ENCODE peak calls at places on chromosomes 7 and 10, in five cellular contexts. Z is astrocyte, G is mesenchymal stem cell, B is OCI-LY7, W is GM23248. F is an unnamed sample.

GRCh38 chr10:70523549-70523948 is 45.0 kb downstream of the PALD1 start:
- DNase-seq in Z (no peak), G (no peak), B (no peak), W (no peak), F (no peak)

GRCh38 chr10:73817826-73818225 is 6.4 kb upstream of the NDST2 start:
- DNase-seq in Z (no peak), G (no peak), B (no peak), W (no peak), F (no peak)

GRCh38 chr10:128026620-128027281 is 99.5 kb downstream of the MKI67 start:
- DNase-seq in Z (no peak), G (no peak), B (no peak), W (no peak), F (no peak)

GRCh38 chr7:44286618-44287487 is 38.5 kb downstream of the CAMK2B start:
- DNase-seq in Z (no peak), G (no peak), B (no peak), W (no peak), F (no peak)

GRCh38 chr7:112116894-112117293 is 89.3 kb downstream of the DOCK4 start:
- DNase-seq in Z (no peak), G (no peak), B (no peak), W (no peak), F (no peak)

GRCh38 chr10:30462513-30462912 is 28.5 kb downstream of the MAP3K8 start:
- DNase-seq in Z (no peak), G (no peak), B (no peak), W (no peak), F (no peak)

GRCh38 chr7:68564741-68565140 is 1033.5 kb upstream of the AUTS2 start:
- DNase-seq in Z (peak), G (no peak), B (no peak), W (no peak), F (no peak)

GRCh38 chr10:102395677-102396197 is at the start of gene NFKB2:
- DNase-seq in Z (no peak), G (no peak), B (peak), W (peak), F (no peak)

GRCh38 chr10:132630156-132630555 is 92.6 kb downstream of the INPP5A start:
- DNase-seq in Z (no peak), G (no peak), B (no peak), W (no peak), F (no peak)

GRCh38 chr7:79806161-79806734 is 328.4 kb upstream of the GNAI1 start:
- DNase-seq in Z (no peak), G (peak), B (no peak), W (peak), F (peak)

DNA sequence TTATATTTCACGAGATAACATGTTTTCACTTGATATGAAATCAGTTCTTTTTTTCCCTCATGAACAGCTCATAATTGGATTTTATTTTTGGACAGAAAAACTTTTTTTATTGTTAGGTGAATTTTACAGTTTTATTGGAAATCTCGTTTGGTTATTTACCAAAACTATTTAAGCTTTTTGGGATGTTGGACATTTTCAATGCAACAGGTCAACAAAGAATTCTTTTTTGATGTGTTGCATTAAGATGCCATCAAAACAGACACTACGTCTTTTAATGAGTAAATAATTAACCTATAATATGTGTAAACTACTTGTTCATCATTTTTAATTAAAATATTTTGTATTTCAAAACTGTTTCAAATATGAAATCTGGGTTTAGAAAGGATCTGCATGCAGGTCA is 5.3 kb downstream of the KMT2E start:
- DNase-seq in Z (no peak), G (no peak), B (no peak), W (no peak), F (no peak)
- H3K4me3 ChIP-seq in Z (no peak), G (peak), B (peak), W (no peak), F (no peak)

GRCh38 chr7:19111474-19112143 is 5.8 kb downstream of the TWIST1 start:
- DNase-seq in Z (no peak), G (no peak), B (no peak), W (peak), F (no peak)
- H3K4me2 ChIP-seq in Z (peak), G (no peak), B (no peak), W (peak), F (no peak)

DNA sequence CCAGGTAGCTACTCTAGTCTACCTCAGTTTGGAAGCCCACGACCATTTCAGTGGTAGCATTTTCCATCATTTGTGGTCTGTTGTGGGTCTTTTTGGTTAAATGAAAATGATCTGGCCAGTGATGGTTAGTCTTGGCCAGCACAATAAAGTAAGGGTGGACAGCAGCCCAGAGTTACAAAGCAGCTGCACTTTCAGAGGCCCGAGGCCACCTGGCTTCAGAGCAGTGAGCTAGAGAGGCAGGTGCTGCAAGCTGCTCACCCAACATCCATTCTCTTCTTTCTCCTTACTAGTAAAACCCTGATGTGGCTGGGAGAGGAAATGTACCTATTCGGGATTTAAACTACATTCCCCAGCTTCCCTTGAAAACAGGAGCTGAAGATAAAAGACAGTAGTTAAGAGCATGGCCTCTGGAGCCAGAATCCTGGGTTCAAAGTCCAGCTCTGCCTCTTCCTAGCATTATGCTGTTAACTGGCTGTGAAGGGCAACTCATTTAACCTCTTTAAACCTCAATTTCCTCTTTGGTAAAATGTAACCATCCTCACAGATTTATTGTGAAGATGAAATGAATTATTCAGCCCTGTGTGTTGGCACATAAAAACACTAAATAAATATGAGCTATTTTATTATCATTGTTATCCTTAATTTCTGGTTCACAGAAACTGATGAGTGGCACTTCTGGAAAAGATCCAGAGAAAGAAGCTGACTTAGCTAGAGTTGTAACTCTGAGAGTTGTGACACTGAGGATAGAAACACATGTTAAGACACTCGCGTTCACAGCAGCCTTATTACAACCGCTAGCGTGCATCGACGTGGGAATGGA is 517.3 kb downstream of the PARD3 start:
- DNase-seq in Z (peak), G (no peak), B (no peak), W (no peak), F (peak)
- H3K4me3 ChIP-seq in Z (no peak), G (no peak), B (no peak), W (no peak), F (no peak)

GRCh38 chr10:78177431-78178185 is 143.9 kb downstream of the RPS24 start:
- DNase-seq in Z (no peak), G (no peak), B (no peak), W (peak), F (no peak)
- H3K4me2 ChIP-seq in Z (peak), G (no peak), B (no peak), W (no peak), F (no peak)

GRCh38 chr10:22560391-22561239 is 153.8 kb downstream of the PIP4K2A start:
- DNase-seq in Z (no peak), G (no peak), B (no peak), W (no peak), F (no peak)
- H3K4me3 ChIP-seq in Z (no peak), G (no peak), B (no peak), W (no peak), F (no peak)

GRCh38 chr7:151460474-151460855 is 20.5 kb upstream of the CRYGN start:
- DNase-seq in Z (no peak), G (no peak), B (no peak), W (peak), F (no peak)

GRCh38 chr7:151459726-151460473 is 20.0 kb upstream of the CRYGN start:
- DNase-seq in Z (peak), G (peak), B (no peak), W (peak), F (peak)

GRCh38 chr7:151461096-151461941 is 21.4 kb upstream of the CRYGN start:
- DNase-seq in Z (no peak), G (no peak), B (no peak), W (no peak), F (no peak)

GRCh38 chr7:151461942-151462230 is 21.9 kb upstream of the CRYGN start:
- DNase-seq in Z (no peak), G (no peak), B (no peak), W (no peak), F (peak)

GRCh38 chr7:151462306-151462779 is 22.4 kb upstream of the CRYGN start:
- DNase-seq in Z (no peak), G (no peak), B (no peak), W (no peak), F (no peak)
- H3K4me2 ChIP-seq in Z (no peak), G (no peak), B (no peak), W (no peak), F (no peak)

GRCh38 chr7:128792471-128793183 is 859 bp downstream of the CCDC136 start:
- DNase-seq in Z (no peak), G (no peak), B (peak), W (no peak), F (no peak)
- H3K4me3 ChIP-seq in Z (no peak), G (peak), B (no peak), W (peak), F (no peak)

DNA sequence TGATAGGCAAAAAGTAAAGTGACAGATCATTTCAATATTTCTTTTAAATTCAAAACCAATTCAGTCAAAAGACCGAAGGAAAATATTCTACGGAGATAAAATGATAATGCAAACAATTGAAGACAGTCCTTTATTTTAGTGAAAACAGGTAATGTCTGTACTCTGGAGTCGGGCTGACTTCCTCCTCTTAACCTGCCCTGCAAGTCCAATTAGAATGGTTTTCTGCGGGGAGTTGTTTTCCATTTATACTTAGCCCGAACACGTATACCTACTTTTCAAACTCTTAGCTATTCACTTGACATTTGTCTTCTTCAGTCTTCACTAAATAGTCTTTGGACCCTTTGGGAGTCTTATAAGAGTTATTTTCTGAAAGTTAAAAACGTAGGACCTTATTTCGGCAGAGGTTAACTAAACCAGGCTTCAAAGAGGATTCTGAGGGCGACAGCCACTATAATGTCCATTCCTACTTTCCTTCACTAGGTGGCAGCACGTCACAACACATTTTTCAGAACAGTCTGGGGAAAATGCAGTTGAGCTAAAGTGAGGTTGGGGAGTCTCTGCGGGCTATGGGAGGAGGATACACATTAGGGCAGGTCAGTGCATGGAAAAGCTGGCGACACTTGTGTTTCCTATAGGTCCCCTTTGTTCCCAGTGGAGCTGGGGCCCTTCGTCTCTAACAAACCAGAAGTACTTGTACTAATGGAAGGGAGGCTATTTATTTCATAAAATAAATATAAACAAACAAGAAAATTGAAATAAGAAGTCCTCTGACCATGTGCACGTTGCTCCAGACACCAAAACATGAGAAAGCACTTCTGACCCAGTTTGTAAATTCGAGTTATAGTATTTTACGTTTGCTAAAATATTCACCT is 471.9 kb downstream of the KCNMA1 start:
- DNase-seq in Z (peak), G (peak), B (peak), W (peak), F (peak)
- H3K4me2 ChIP-seq in Z (peak), G (peak), B (no peak), W (peak), F (no peak)